ENCODE peak calls at places on chromosome 1, in nine cellular contexts. Z, H, A, G, C, V, J, N and U are unnamed samples.

GRCh38 chr1:19073311-19074186 is 117.1 kb upstream of the IFFO2 start:
- DNase-seq in Z (no peak), N (no peak), J (no peak), H (no peak), A (no peak), C (no peak), G (no peak), V (peak; percentile 33), U (no peak)

GRCh38 chr1:39196244-39197215 is 8.0 kb upstream of the MACF1 start:
- DNase-seq in Z (peak; percentile 72), N (no peak), G (peak; percentile 53), A (peak; percentile 69), C (peak; percentile 56), H (no peak), J (no peak), V (peak; percentile 21), U (peak; percentile 41)

GRCh38 chr1:98119793-98120192 is 199.0 kb upstream of the DPYD start:
- DNase-seq in C (no peak), G (peak; percentile 13), N (no peak), Z (no peak), H (peak; percentile 15), A (no peak), V (no peak), J (peak; percentile 29), U (no peak)

GRCh38 chr1:79847715-79848114 is 841.2 kb upstream of the ADGRL4 start:
- DNase-seq in Z (no peak), J (no peak), H (peak; percentile 16), A (no peak), C (no peak), V (no peak), G (no peak), N (no peak), U (no peak)

GRCh38 chr1:72745413-72745812 is 463.1 kb upstream of the NEGR1 start:
- DNase-seq in Z (no peak), N (no peak), C (no peak), J (no peak), V (no peak), A (no peak), H (no peak), G (no peak), U (no peak)

GRCh38 chr1:44423706-44424546 is 18.9 kb downstream of the RNF220 start:
- DNase-seq in C (no peak), G (peak; percentile 51), V (peak; percentile 77), H (no peak), N (no peak), J (no peak), A (no peak), Z (peak; percentile 91), U (no peak)

GRCh38 chr1:1171551-1172340 is 1.9 kb upstream of the TTLL10 start:
- DNase-seq in C (no peak), Z (no peak), V (no peak), J (peak; percentile 25), H (no peak), N (no peak), A (peak; percentile 31), G (no peak), U (no peak)

GRCh38 chr1:1163538-1164070 is 10.1 kb upstream of the TTLL10 start:
- DNase-seq in Z (no peak), C (no peak), J (no peak), A (no peak), N (no peak), V (no peak), H (no peak), G (no peak), U (no peak)

GRCh38 chr1:226646870-226647449 is 92.1 kb downstream of the ITPKB start:
- DNase-seq in N (no peak), H (no peak), Z (no peak), A (no peak), V (no peak), G (no peak), J (no peak), C (no peak), U (no peak)

GRCh38 chr1:75053207-75053606 is 81.0 kb upstream of the LHX8 start:
- DNase-seq in J (no peak), C (no peak), Z (no peak), N (no peak), G (no peak), A (no peak), H (no peak), V (no peak), U (no peak)
- TF ChIP-seq CTCF in J (peak; percentile 68), C (no peak), Z (no peak), N (peak; percentile 36), G (no peak), A (no peak), H (peak; percentile 49), V (no peak), U (no peak)

GRCh38 chr1:186112280-186112679 is 262.8 kb downstream of the TPR start:
- DNase-seq in A (no peak), N (no peak), H (no peak), G (no peak), C (no peak), V (no peak), J (no peak), Z (no peak), U (no peak)

DNA sequence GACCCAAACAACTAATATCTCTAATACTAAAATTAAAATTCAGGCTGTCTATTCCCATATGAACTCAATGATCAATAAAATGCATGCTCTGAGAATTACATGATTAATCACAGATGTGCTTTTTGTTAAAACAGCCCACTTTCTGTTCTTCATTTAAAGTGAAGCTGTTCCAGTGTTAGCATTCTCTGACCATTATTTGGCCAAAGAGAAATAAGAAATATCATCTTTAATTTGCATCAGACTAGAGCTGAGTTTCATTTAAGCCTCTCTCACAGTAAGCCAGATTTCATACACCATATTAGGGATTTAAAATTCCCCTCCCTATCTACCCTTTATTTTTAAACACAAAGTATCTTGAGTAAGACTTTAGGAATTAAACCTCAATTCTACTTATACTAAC is 261.6 kb downstream of the TPR start:
- DNase-seq in J (no peak), H (no peak), Z (peak; percentile 20), V (no peak), A (no peak), C (no peak), N (no peak), G (no peak), U (no peak)
- TF ChIP-seq CTCF in J (no peak), H (no peak), Z (no peak), V (no peak), A (no peak), C (no peak), N (no peak), G (no peak), U (no peak)

GRCh38 chr1:53431725-53432306 is 27.4 kb upstream of the DMRTB1 start:
- DNase-seq in G (no peak), V (no peak), J (no peak), H (no peak), A (no peak), N (no peak), Z (no peak), C (no peak), U (no peak)

GRCh38 chr1:53430779-53431178 is 28.4 kb upstream of the DMRTB1 start:
- DNase-seq in N (no peak), C (no peak), A (no peak), G (no peak), H (no peak), J (peak; percentile 85), Z (no peak), V (no peak), U (no peak)

GRCh38 chr1:53435151-53435550 is 24.0 kb upstream of the DMRTB1 start:
- DNase-seq in N (no peak), G (no peak), Z (no peak), A (no peak), J (no peak), V (no peak), H (no peak), C (no peak), U (no peak)

GRCh38 chr1:53431244-53431643 is 28.0 kb upstream of the DMRTB1 start:
- DNase-seq in H (no peak), J (no peak), G (no peak), C (no peak), N (no peak), A (no peak), V (no peak), Z (no peak), U (no peak)

DNA sequence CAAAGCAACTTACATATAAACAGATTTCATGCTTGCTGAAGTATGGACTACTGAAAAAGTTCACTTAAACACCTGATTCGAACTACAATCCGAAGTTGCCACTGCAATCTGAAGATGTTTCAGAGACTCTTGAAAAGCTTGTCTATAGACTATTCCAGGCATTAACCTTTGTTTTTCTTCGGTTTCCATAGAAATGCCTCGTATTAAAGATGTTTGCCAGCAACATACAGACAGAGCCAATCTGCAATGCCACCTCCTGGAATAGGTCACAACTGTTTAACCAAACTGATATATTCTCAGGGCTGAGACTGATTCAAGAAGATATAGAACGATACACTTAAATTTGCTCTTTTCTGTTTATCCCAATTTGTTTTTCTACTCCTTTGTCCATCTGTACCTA is 28.9 kb upstream of the DMRTB1 start:
- DNase-seq in Z (no peak), C (no peak), J (no peak), H (no peak), G (no peak), A (no peak), V (no peak), N (no peak), U (no peak)
- TF ChIP-seq CTCF in Z (no peak), C (no peak), J (no peak), H (no peak), G (no peak), A (no peak), V (no peak), N (no peak), U (no peak)

GRCh38 chr1:20168547-20169491 is 17.1 kb upstream of the UBXN10 start:
- DNase-seq in Z (no peak), N (no peak), J (no peak), H (no peak), C (no peak), V (no peak), G (no peak), A (no peak), U (no peak)

GRCh38 chr1:20165522-20165951 is 20.4 kb upstream of the UBXN10 start:
- DNase-seq in N (peak; percentile 28), G (peak; percentile 18), C (peak; percentile 63), A (no peak), Z (no peak), H (no peak), J (no peak), V (no peak), U (peak; percentile 61)

GRCh38 chr1:20166047-20166446 is 19.8 kb upstream of the UBXN10 start:
- DNase-seq in V (no peak), C (no peak), G (no peak), J (no peak), A (no peak), H (no peak), Z (no peak), N (no peak), U (no peak)

GRCh38 chr1:20167126-20167525 is 18.8 kb upstream of the UBXN10 start:
- DNase-seq in N (no peak), Z (no peak), H (no peak), C (no peak), A (no peak), V (no peak), J (no peak), G (no peak), U (no peak)

DNA sequence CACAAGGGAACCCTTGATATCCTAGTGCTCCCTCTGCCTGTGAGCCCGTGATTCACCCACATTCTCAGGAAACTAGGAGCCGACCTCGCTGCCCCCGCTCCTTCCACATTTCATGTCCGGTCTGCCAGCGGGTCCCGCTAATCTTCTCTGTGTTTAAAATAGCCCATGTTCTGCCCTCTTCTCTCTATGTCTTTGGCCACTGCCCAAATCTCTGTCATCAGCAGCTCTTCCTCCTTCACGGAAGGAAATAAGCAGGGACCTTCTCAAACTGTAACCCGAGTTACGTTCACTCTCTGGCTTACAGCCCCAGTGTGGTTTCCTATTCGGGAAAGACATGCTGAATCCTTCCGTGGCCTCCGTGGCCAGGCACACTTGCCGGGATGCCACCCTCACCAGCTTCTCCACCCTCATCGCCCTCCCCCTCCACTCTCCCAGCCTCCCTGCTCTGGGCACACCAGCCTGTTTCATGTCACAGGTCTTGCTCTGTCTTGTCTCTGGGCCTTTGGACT is 21.1 kb upstream of the UBXN10 start:
- DNase-seq in H (no peak), V (peak; percentile 43), A (no peak), J (no peak), N (no peak), G (peak; percentile 24), Z (no peak), C (no peak), U (no peak)
- TF ChIP-seq CTCF in H (no peak), V (peak; percentile 29), A (no peak), J (no peak), N (no peak), G (no peak), Z (no peak), C (no peak), U (no peak)